ENCODE peak calls at places on chromosomes 13 and 19, in four cellular contexts. One of them, this sample, is unnamed.

GRCh38 chr13:33577037-33577436 is 240.9 kb upstream of the RFC3 start:
- DNase-seq in osteocyte: no peak
- DNase-seq in OCI-LY7: no peak
- DNase-seq in tibial artery: no peak
- DNase-seq in this sample: no peak

GRCh38 chr19:11138659-11139526 is 16.7 kb downstream of the SPC24 start:
- DNase-seq in osteocyte: peak
- DNase-seq in OCI-LY7: no peak
- DNase-seq in tibial artery: peak
- DNase-seq in this sample: no peak

GRCh38 chr13:73325351-73326214 is 266.8 kb downstream of the KLF5 start:
- DNase-seq in osteocyte: no peak
- DNase-seq in OCI-LY7: no peak
- DNase-seq in tibial artery: no peak
- DNase-seq in this sample: no peak

GRCh38 chr13:65584126-65584525 is 1646.0 kb downstream of the PCDH9 start:
- DNase-seq in osteocyte: no peak
- DNase-seq in OCI-LY7: no peak
- DNase-seq in tibial artery: no peak
- DNase-seq in this sample: no peak

GRCh38 chr19:31350693-31351211 is 1.5 kb upstream of the TSHZ3 start:
- DNase-seq in osteocyte: peak
- DNase-seq in OCI-LY7: no peak
- DNase-seq in tibial artery: no peak
- DNase-seq in this sample: peak

GRCh38 chr13:38090913-38091312 is 221.3 kb upstream of the TRPC4 start:
- DNase-seq in osteocyte: no peak
- DNase-seq in OCI-LY7: no peak
- DNase-seq in tibial artery: no peak
- DNase-seq in this sample: no peak

GRCh38 chr13:100594255-100594654 is 5.7 kb upstream of the GGACT start:
- DNase-seq in osteocyte: no peak
- DNase-seq in OCI-LY7: no peak
- DNase-seq in tibial artery: no peak
- DNase-seq in this sample: no peak

GRCh38 chr19:8396185-8396562 is 6.0 kb downstream of the RAB11B start:
- DNase-seq in osteocyte: no peak
- DNase-seq in OCI-LY7: no peak
- DNase-seq in tibial artery: no peak
- DNase-seq in this sample: no peak

GRCh38 chr13:99312493-99312883 is 5.3 kb upstream of the GPR183 start:
- DNase-seq in osteocyte: no peak
- DNase-seq in OCI-LY7: no peak
- DNase-seq in tibial artery: peak
- DNase-seq in this sample: no peak

GRCh38 chr19:6092329-6093286 is 17.7 kb downstream of the RFX2 start:
- DNase-seq in osteocyte: no peak
- DNase-seq in OCI-LY7: no peak
- DNase-seq in tibial artery: peak
- DNase-seq in this sample: no peak

GRCh38 chr19:49432141-49433073 is 7.2 kb downstream of the GFY start:
- DNase-seq in osteocyte: no peak
- DNase-seq in OCI-LY7: no peak
- DNase-seq in tibial artery: no peak
- DNase-seq in this sample: no peak

GRCh38 chr19:41405776-41406175 is 8.2 kb downstream of the BCKDHA start:
- DNase-seq in osteocyte: no peak
- DNase-seq in OCI-LY7: no peak
- DNase-seq in tibial artery: no peak
- DNase-seq in this sample: no peak

GRCh38 chr19:812049-812816 is 9.5 kb downstream of the PLPPR3 start:
- DNase-seq in osteocyte: no peak
- DNase-seq in OCI-LY7: no peak
- DNase-seq in tibial artery: no peak
- DNase-seq in this sample: peak

GRCh38 chr19:2524840-2525723 is 49.2 kb downstream of the GADD45B start:
- DNase-seq in osteocyte: no peak
- DNase-seq in OCI-LY7: no peak
- DNase-seq in tibial artery: no peak
- DNase-seq in this sample: no peak

GRCh38 chr13:81726037-81726726 is 1385.3 kb upstream of the SPRY2 start:
- DNase-seq in osteocyte: no peak
- DNase-seq in OCI-LY7: no peak
- DNase-seq in tibial artery: no peak
- DNase-seq in this sample: no peak

GRCh38 chr19:38650180-38650775 is 2.8 kb downstream of the ACTN4 start:
- DNase-seq in osteocyte: no peak
- DNase-seq in OCI-LY7: no peak
- DNase-seq in tibial artery: no peak
- DNase-seq in this sample: no peak

GRCh38 chr19:48030073-48030472 is 13.8 kb downstream of the CABP5 start:
- DNase-seq in osteocyte: no peak
- DNase-seq in OCI-LY7: no peak
- DNase-seq in tibial artery: no peak
- DNase-seq in this sample: no peak

GRCh38 chr19:15456441-15456840 is 6.7 kb upstream of the WIZ start:
- DNase-seq in osteocyte: no peak
- DNase-seq in OCI-LY7: no peak
- DNase-seq in tibial artery: no peak
- DNase-seq in this sample: no peak

GRCh38 chr19:440391-441212 is 20.2 kb downstream of the SHC2 start:
- DNase-seq in osteocyte: no peak
- DNase-seq in OCI-LY7: no peak
- DNase-seq in tibial artery: no peak
- DNase-seq in this sample: no peak

GRCh38 chr19:49700563-49700962 is 9.6 kb downstream of the CPT1C start:
- DNase-seq in osteocyte: no peak
- DNase-seq in OCI-LY7: no peak
- DNase-seq in tibial artery: no peak
- DNase-seq in this sample: no peak

GRCh38 chr19:4115050-4115817 is 8.7 kb downstream of the MAP2K2 start:
- DNase-seq in osteocyte: no peak
- DNase-seq in OCI-LY7: peak
- DNase-seq in tibial artery: no peak
- DNase-seq in this sample: peak

GRCh38 chr19:21484631-21485030 is 20.8 kb upstream of the ZNF429 start:
- DNase-seq in osteocyte: no peak
- DNase-seq in OCI-LY7: no peak
- DNase-seq in tibial artery: no peak
- DNase-seq in this sample: no peak

GRCh38 chr19:3459322-3459881 is 20.9 kb downstream of the SMIM24 start:
- DNase-seq in osteocyte: no peak
- DNase-seq in OCI-LY7: no peak
- DNase-seq in tibial artery: peak
- DNase-seq in this sample: no peak

GRCh38 chr19:1856698-1857603 is 6.4 kb downstream of the KLF16 start:
- DNase-seq in osteocyte: no peak
- DNase-seq in OCI-LY7: peak
- DNase-seq in tibial artery: peak
- DNase-seq in this sample: peak

GRCh38 chr13:107807306-107808073 is 407.8 kb downstream of the LIG4 start:
- DNase-seq in osteocyte: no peak
- DNase-seq in OCI-LY7: no peak
- DNase-seq in tibial artery: no peak
- DNase-seq in this sample: no peak

GRCh38 chr19:2478324-2478755 is 2.4 kb downstream of the GADD45B start:
- DNase-seq in osteocyte: no peak
- DNase-seq in OCI-LY7: peak
- DNase-seq in tibial artery: peak
- DNase-seq in this sample: no peak

GRCh38 chr19:5103061-5103701 is 134.3 kb downstream of the KDM4B start:
- DNase-seq in osteocyte: no peak
- DNase-seq in OCI-LY7: no peak
- DNase-seq in tibial artery: peak
- DNase-seq in this sample: no peak

GRCh38 chr19:52336976-52337375 is 933 bp downstream of the ZNF610 start:
- DNase-seq in osteocyte: no peak
- DNase-seq in OCI-LY7: no peak
- DNase-seq in tibial artery: no peak
- DNase-seq in this sample: no peak

GRCh38 chr19:48455171-48455907 is at the start of gene KCNJ14:
- DNase-seq in osteocyte: no peak
- DNase-seq in OCI-LY7: no peak
- DNase-seq in tibial artery: no peak
- DNase-seq in this sample: no peak

GRCh38 chr13:50805805-50806204 is 37.7 kb downstream of the DLEU7 start:
- DNase-seq in osteocyte: no peak
- DNase-seq in OCI-LY7: peak
- DNase-seq in tibial artery: no peak
- DNase-seq in this sample: no peak

GRCh38 chr19:6751189-6751588 is 11.7 kb downstream of the TRIP10 start:
- DNase-seq in osteocyte: no peak
- DNase-seq in OCI-LY7: no peak
- DNase-seq in tibial artery: no peak
- DNase-seq in this sample: no peak

GRCh38 chr19:7979011-7979410 is 26.4 kb downstream of the ELAVL1 start:
- DNase-seq in osteocyte: no peak
- DNase-seq in OCI-LY7: no peak
- DNase-seq in tibial artery: no peak
- DNase-seq in this sample: no peak

GRCh38 chr13:100836696-100837095 is 162.1 kb upstream of the TMTC4 start:
- DNase-seq in osteocyte: no peak
- DNase-seq in OCI-LY7: no peak
- DNase-seq in tibial artery: no peak
- DNase-seq in this sample: no peak

GRCh38 chr19:40502081-40502480 is 35.3 kb downstream of the SPTBN4 start:
- DNase-seq in osteocyte: no peak
- DNase-seq in OCI-LY7: no peak
- DNase-seq in tibial artery: no peak
- DNase-seq in this sample: no peak

GRCh38 chr19:18772620-18773587 is 18.2 kb downstream of the COMP start:
- DNase-seq in osteocyte: no peak
- DNase-seq in OCI-LY7: no peak
- DNase-seq in tibial artery: no peak
- DNase-seq in this sample: no peak

GRCh38 chr19:18770663-18771327 is 20.3 kb downstream of the COMP start:
- DNase-seq in osteocyte: no peak
- DNase-seq in OCI-LY7: no peak
- DNase-seq in tibial artery: no peak
- DNase-seq in this sample: no peak

GRCh38 chr19:18769989-18770528 is 21.0 kb downstream of the COMP start:
- DNase-seq in osteocyte: no peak
- DNase-seq in OCI-LY7: no peak
- DNase-seq in tibial artery: no peak
- DNase-seq in this sample: no peak

GRCh38 chr19:18773682-18774081 is 17.4 kb downstream of the COMP start:
- DNase-seq in osteocyte: no peak
- DNase-seq in OCI-LY7: no peak
- DNase-seq in tibial artery: no peak
- DNase-seq in this sample: no peak

DNA sequence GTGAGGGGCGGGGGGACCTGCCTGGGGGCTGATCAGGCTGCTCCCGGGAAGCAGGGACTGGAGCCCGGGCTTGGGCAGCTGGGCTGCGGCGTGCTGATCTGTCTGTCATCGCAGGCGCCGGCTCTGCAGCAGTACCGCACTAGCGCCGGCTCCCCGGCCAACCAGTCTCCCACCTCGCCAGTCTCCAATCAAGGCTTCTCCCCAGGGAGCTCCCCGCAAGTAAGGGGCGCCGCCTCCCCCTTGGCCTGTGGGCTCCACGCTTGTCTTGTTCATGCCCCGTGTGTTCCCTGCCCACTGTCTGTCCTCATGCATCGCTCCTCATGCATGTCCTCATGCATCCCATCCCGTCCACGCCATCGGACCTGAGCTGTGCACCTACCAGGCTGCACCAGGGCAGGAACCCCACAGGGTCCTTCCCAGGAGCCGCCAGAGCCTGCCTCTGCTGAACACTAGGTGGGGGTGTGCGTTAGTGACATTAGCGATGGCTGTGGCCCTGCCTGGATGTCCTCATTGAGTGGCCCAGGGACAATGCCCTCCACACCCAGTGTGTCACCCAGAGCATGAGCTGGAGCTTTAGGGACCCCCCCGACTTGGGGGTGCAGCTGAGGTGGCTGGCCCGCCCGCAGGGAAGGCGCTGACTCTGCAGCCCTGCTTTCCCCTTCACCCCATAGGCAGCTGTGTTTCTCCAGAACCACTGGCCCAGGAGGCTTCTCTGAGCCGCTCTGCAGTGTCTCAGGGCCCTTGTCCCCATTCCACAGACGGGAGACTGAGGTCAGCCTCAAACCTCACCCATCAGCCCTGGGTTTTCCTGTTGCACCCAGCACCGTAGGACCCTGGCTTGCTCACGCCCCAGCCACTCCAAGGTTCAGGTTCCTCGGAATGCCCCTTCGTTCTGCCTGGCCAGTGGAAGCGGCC is 19.5 kb downstream of the COMP start:
- DNase-seq in osteocyte: no peak
- DNase-seq in OCI-LY7: peak
- DNase-seq in tibial artery: no peak
- DNase-seq in this sample: peak
- TF ChIP-seq CTCF in osteocyte: no peak
- TF ChIP-seq CTCF in OCI-LY7: peak
- TF ChIP-seq CTCF in tibial artery: no peak
- TF ChIP-seq CTCF in this sample: no peak

GRCh38 chr13:91652389-91652788 is 254.0 kb downstream of the GPC5 start:
- DNase-seq in osteocyte: no peak
- DNase-seq in OCI-LY7: no peak
- DNase-seq in tibial artery: no peak
- DNase-seq in this sample: no peak

GRCh38 chr13:91643394-91643793 is 245.0 kb downstream of the GPC5 start:
- DNase-seq in osteocyte: no peak
- DNase-seq in OCI-LY7: no peak
- DNase-seq in tibial artery: no peak
- DNase-seq in this sample: no peak

GRCh38 chr13:91647361-91647970 is 249.0 kb downstream of the GPC5 start:
- DNase-seq in osteocyte: no peak
- DNase-seq in OCI-LY7: peak
- DNase-seq in tibial artery: no peak
- DNase-seq in this sample: peak
- TF ChIP-seq CTCF in osteocyte: peak
- TF ChIP-seq CTCF in OCI-LY7: no peak
- TF ChIP-seq CTCF in tibial artery: no peak
- TF ChIP-seq CTCF in this sample: peak

DNA sequence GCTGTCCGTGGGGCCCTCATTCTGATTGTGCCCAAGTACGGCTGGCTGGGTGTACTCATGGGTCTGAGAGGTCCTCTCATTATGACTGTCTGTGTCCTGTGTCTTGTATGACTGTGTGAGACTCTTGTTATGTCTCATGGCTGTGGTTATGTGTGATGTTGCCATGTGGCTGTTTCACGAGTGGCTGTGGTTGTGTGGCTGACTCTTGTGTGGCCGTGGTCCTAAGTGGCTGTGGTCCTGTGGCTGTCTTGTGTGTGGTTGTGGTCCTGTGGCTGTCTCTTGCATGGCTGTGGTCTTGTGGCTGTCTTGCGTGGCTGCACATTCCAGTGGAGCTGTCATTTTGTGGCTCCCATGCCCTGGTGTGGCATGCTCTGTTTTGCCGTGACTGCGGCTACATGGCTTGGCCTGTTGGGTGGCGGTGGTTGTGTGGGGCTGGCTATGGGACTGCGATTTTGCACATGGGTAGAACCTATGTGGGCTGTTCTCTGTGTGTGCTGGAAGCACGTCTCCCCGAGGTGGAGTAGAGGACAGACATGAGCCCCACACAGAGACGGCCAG is 2.5 kb downstream of the LYL1 start:
- DNase-seq in osteocyte: no peak
- DNase-seq in OCI-LY7: peak
- DNase-seq in tibial artery: no peak
- DNase-seq in this sample: peak
- TF ChIP-seq CTCF in osteocyte: no peak
- TF ChIP-seq CTCF in OCI-LY7: no peak
- TF ChIP-seq CTCF in tibial artery: no peak
- TF ChIP-seq CTCF in this sample: no peak

GRCh38 chr13:39273953-39274352 is 235.7 kb downstream of the NHLRC3 start:
- DNase-seq in osteocyte: no peak
- DNase-seq in OCI-LY7: peak
- DNase-seq in tibial artery: no peak
- DNase-seq in this sample: peak
- TF ChIP-seq CTCF in osteocyte: peak
- TF ChIP-seq CTCF in OCI-LY7: peak
- TF ChIP-seq CTCF in tibial artery: no peak
- TF ChIP-seq CTCF in this sample: no peak